ENCODE peak calls at places on chromosome 12, in five cellular contexts. One of them, this sample, is unnamed.

GRCh38 chr12:96487214-96487613 is 2.2 kb upstream of the CFAP54 start:
- DNase-seq in activated CD8-positive, alpha-beta T cell treated with anti-CD3 and anti-CD28 coated beads, Interleukin-2, amount 10 ng/mL, durations not matched to agents 7 days and 5 days: no peak
- DNase-seq in fibroblast of mammary gland: peak; percentile 91
- DNase-seq in RPMI7951: peak; percentile 58
- DNase-seq in hypothalamus: no peak
- DNase-seq in this sample: no peak

GRCh38 chr12:94872007-94872653 is 131.4 kb downstream of the NDUFA12 start:
- DNase-seq in activated CD8-positive, alpha-beta T cell treated with anti-CD3 and anti-CD28 coated beads, Interleukin-2, amount 10 ng/mL, durations not matched to agents 7 days and 5 days: no peak
- DNase-seq in fibroblast of mammary gland: no peak
- DNase-seq in RPMI7951: no peak
- DNase-seq in hypothalamus: no peak
- DNase-seq in this sample: no peak

GRCh38 chr12:2688381-2688881 is 106.3 kb upstream of the FKBP4 start:
- DNase-seq in activated CD8-positive, alpha-beta T cell treated with anti-CD3 and anti-CD28 coated beads, Interleukin-2, amount 10 ng/mL, durations not matched to agents 7 days and 5 days: no peak
- DNase-seq in fibroblast of mammary gland: no peak
- DNase-seq in RPMI7951: no peak
- DNase-seq in hypothalamus: no peak
- DNase-seq in this sample: no peak

GRCh38 chr12:1540690-1541089 is 53.7 kb downstream of the FBXL14 start:
- DNase-seq in activated CD8-positive, alpha-beta T cell treated with anti-CD3 and anti-CD28 coated beads, Interleukin-2, amount 10 ng/mL, durations not matched to agents 7 days and 5 days: no peak
- DNase-seq in fibroblast of mammary gland: peak; percentile 77
- DNase-seq in RPMI7951: peak; percentile 28
- DNase-seq in hypothalamus: no peak
- DNase-seq in this sample: no peak

GRCh38 chr12:62865860-62866407 is 69.0 kb downstream of the PPM1H start:
- DNase-seq in activated CD8-positive, alpha-beta T cell treated with anti-CD3 and anti-CD28 coated beads, Interleukin-2, amount 10 ng/mL, durations not matched to agents 7 days and 5 days: no peak
- DNase-seq in fibroblast of mammary gland: no peak
- DNase-seq in RPMI7951: no peak
- DNase-seq in hypothalamus: no peak
- DNase-seq in this sample: no peak

GRCh38 chr12:56877195-56878009 is 56.8 kb downstream of the SDR9C7 start:
- DNase-seq in activated CD8-positive, alpha-beta T cell treated with anti-CD3 and anti-CD28 coated beads, Interleukin-2, amount 10 ng/mL, durations not matched to agents 7 days and 5 days: no peak
- DNase-seq in fibroblast of mammary gland: no peak
- DNase-seq in RPMI7951: no peak
- DNase-seq in hypothalamus: no peak
- DNase-seq in this sample: no peak

GRCh38 chr12:113244015-113244983 is 23.0 kb downstream of the TPCN1 start:
- DNase-seq in activated CD8-positive, alpha-beta T cell treated with anti-CD3 and anti-CD28 coated beads, Interleukin-2, amount 10 ng/mL, durations not matched to agents 7 days and 5 days: no peak
- DNase-seq in fibroblast of mammary gland: no peak
- DNase-seq in RPMI7951: peak; percentile 68
- DNase-seq in hypothalamus: peak; percentile 71
- DNase-seq in this sample: no peak

GRCh38 chr12:66584673-66585072 is 94.2 kb downstream of the GRIP1 start:
- DNase-seq in activated CD8-positive, alpha-beta T cell treated with anti-CD3 and anti-CD28 coated beads, Interleukin-2, amount 10 ng/mL, durations not matched to agents 7 days and 5 days: no peak
- DNase-seq in fibroblast of mammary gland: peak; percentile 26
- DNase-seq in RPMI7951: no peak
- DNase-seq in hypothalamus: no peak
- DNase-seq in this sample: no peak

GRCh38 chr12:76536546-76536945 is 23.0 kb downstream of the OSBPL8 start:
- DNase-seq in activated CD8-positive, alpha-beta T cell treated with anti-CD3 and anti-CD28 coated beads, Interleukin-2, amount 10 ng/mL, durations not matched to agents 7 days and 5 days: no peak
- DNase-seq in fibroblast of mammary gland: no peak
- DNase-seq in RPMI7951: no peak
- DNase-seq in hypothalamus: no peak
- DNase-seq in this sample: no peak

GRCh38 chr12:67826148-67826547 is 163.1 kb upstream of the IFNG-AS1 start:
- DNase-seq in activated CD8-positive, alpha-beta T cell treated with anti-CD3 and anti-CD28 coated beads, Interleukin-2, amount 10 ng/mL, durations not matched to agents 7 days and 5 days: no peak
- DNase-seq in fibroblast of mammary gland: no peak
- DNase-seq in RPMI7951: no peak
- DNase-seq in hypothalamus: no peak
- DNase-seq in this sample: no peak

GRCh38 chr12:105334001-105334400 is 3.5 kb downstream of the C12orf75 start:
- DNase-seq in activated CD8-positive, alpha-beta T cell treated with anti-CD3 and anti-CD28 coated beads, Interleukin-2, amount 10 ng/mL, durations not matched to agents 7 days and 5 days: no peak
- DNase-seq in fibroblast of mammary gland: peak; percentile 92
- DNase-seq in RPMI7951: no peak
- DNase-seq in hypothalamus: no peak
- DNase-seq in this sample: no peak

GRCh38 chr12:130098301-130099005 is 63.8 kb upstream of the FZD10 start:
- DNase-seq in activated CD8-positive, alpha-beta T cell treated with anti-CD3 and anti-CD28 coated beads, Interleukin-2, amount 10 ng/mL, durations not matched to agents 7 days and 5 days: no peak
- DNase-seq in fibroblast of mammary gland: no peak
- DNase-seq in RPMI7951: no peak
- DNase-seq in hypothalamus: no peak
- DNase-seq in this sample: no peak

GRCh38 chr12:41011939-41012338 is 176.2 kb upstream of the PDZRN4 start:
- DNase-seq in activated CD8-positive, alpha-beta T cell treated with anti-CD3 and anti-CD28 coated beads, Interleukin-2, amount 10 ng/mL, durations not matched to agents 7 days and 5 days: no peak
- DNase-seq in fibroblast of mammary gland: no peak
- DNase-seq in RPMI7951: no peak
- DNase-seq in hypothalamus: no peak
- DNase-seq in this sample: no peak

GRCh38 chr12:124191024-124191359 is 103.9 kb upstream of the RFLNA start:
- DNase-seq in activated CD8-positive, alpha-beta T cell treated with anti-CD3 and anti-CD28 coated beads, Interleukin-2, amount 10 ng/mL, durations not matched to agents 7 days and 5 days: peak; percentile 37
- DNase-seq in fibroblast of mammary gland: peak; percentile 18
- DNase-seq in RPMI7951: peak; percentile 30
- DNase-seq in hypothalamus: no peak
- DNase-seq in this sample: no peak

GRCh38 chr12:133233993-133234564 is 1.6 kb downstream of the ANHX start:
- DNase-seq in activated CD8-positive, alpha-beta T cell treated with anti-CD3 and anti-CD28 coated beads, Interleukin-2, amount 10 ng/mL, durations not matched to agents 7 days and 5 days: no peak
- DNase-seq in fibroblast of mammary gland: no peak
- DNase-seq in RPMI7951: no peak
- DNase-seq in hypothalamus: no peak
- DNase-seq in this sample: no peak

GRCh38 chr12:89825591-89826449 is 117.2 kb upstream of the ATP2B1 start:
- DNase-seq in activated CD8-positive, alpha-beta T cell treated with anti-CD3 and anti-CD28 coated beads, Interleukin-2, amount 10 ng/mL, durations not matched to agents 7 days and 5 days: no peak
- DNase-seq in fibroblast of mammary gland: peak; percentile 55
- DNase-seq in RPMI7951: peak; percentile 76
- DNase-seq in hypothalamus: no peak
- DNase-seq in this sample: no peak

GRCh38 chr12:85695316-85695715 is 140.9 kb downstream of the RASSF9 start:
- DNase-seq in activated CD8-positive, alpha-beta T cell treated with anti-CD3 and anti-CD28 coated beads, Interleukin-2, amount 10 ng/mL, durations not matched to agents 7 days and 5 days: no peak
- DNase-seq in fibroblast of mammary gland: no peak
- DNase-seq in RPMI7951: no peak
- DNase-seq in hypothalamus: no peak
- DNase-seq in this sample: no peak

GRCh38 chr12:23767834-23768233 is 181.6 kb downstream of the SOX5 start:
- DNase-seq in activated CD8-positive, alpha-beta T cell treated with anti-CD3 and anti-CD28 coated beads, Interleukin-2, amount 10 ng/mL, durations not matched to agents 7 days and 5 days: no peak
- DNase-seq in fibroblast of mammary gland: no peak
- DNase-seq in RPMI7951: no peak
- DNase-seq in hypothalamus: no peak
- DNase-seq in this sample: no peak

GRCh38 chr12:121668750-121669524 is 517 bp downstream of the MORN3 start:
- DNase-seq in activated CD8-positive, alpha-beta T cell treated with anti-CD3 and anti-CD28 coated beads, Interleukin-2, amount 10 ng/mL, durations not matched to agents 7 days and 5 days: peak; percentile 63
- DNase-seq in fibroblast of mammary gland: peak; percentile 38
- DNase-seq in RPMI7951: no peak
- DNase-seq in hypothalamus: no peak
- DNase-seq in this sample: peak; percentile 52

GRCh38 chr12:115096673-115097349 is 412.8 kb upstream of the TBX3 start:
- DNase-seq in activated CD8-positive, alpha-beta T cell treated with anti-CD3 and anti-CD28 coated beads, Interleukin-2, amount 10 ng/mL, durations not matched to agents 7 days and 5 days: no peak
- DNase-seq in fibroblast of mammary gland: peak; percentile 84
- DNase-seq in RPMI7951: peak; percentile 93
- DNase-seq in hypothalamus: no peak
- DNase-seq in this sample: no peak